ENCODE peak calls at places on chromosome 19, in ten cellular contexts. H is adrenal gland, C is uterus, Z is GM12891, R is IMR-90, S is tibial nerve, I is heart left ventricle, Q is lower leg skin, L is NB4, P is HepG2. D is an unnamed sample.

GRCh38 chr19:47417107-47417745 is 2.1 kb downstream of the MEIS3 start:
- DNase-seq in H (no peak), C (no peak), Z (no peak), R (no peak), S (no peak), I (no peak), Q (no peak), L (no peak), P (no peak), D (no peak)

GRCh38 chr19:13066231-13066630 is 36.4 kb downstream of the LYL1 start:
- DNase-seq in H (no peak), C (no peak), Z (no peak), R (no peak), S (no peak), I (no peak), Q (no peak), L (peak), P (no peak), D (no peak)

GRCh38 chr19:5386841-5387240 is 46.2 kb upstream of the PTPRS start:
- DNase-seq in H (no peak), C (no peak), Z (no peak), R (no peak), S (no peak), I (no peak), Q (no peak), L (no peak), P (no peak), D (no peak)

GRCh38 chr19:11642902-11643301 is 45.6 kb downstream of the ZNF627 start:
- DNase-seq in H (no peak), C (no peak), Z (no peak), R (no peak), S (no peak), I (no peak), Q (no peak), L (no peak), P (no peak), D (no peak)

GRCh38 chr19:16628984-16629691 is 1.1 kb upstream of the MED26 start:
- DNase-seq in H (peak), C (peak), Z (no peak), R (peak), S (peak), I (peak), Q (peak), L (no peak), P (no peak), D (no peak)

GRCh38 chr19:17727843-17728242 is 8.6 kb downstream of the MAP1S start:
- DNase-seq in H (no peak), C (no peak), Z (no peak), R (no peak), S (no peak), I (no peak), Q (no peak), L (no peak), P (no peak), D (no peak)

GRCh38 chr19:45542234-45542668 is 35.0 kb downstream of the VASP start:
- DNase-seq in H (no peak), C (no peak), Z (no peak), R (no peak), S (no peak), I (no peak), Q (no peak), L (peak), P (peak), D (no peak)

GRCh38 chr19:29805026-29805925 is 6.5 kb upstream of the CCNE1 start:
- DNase-seq in H (peak), C (no peak), Z (no peak), R (peak), S (no peak), I (no peak), Q (no peak), L (no peak), P (peak), D (no peak)

GRCh38 chr19:37997911-37998344 is 90.9 kb downstream of the SIPA1L3 start:
- DNase-seq in H (no peak), C (no peak), Z (no peak), R (peak), S (no peak), I (peak), Q (no peak), L (peak), P (no peak), D (no peak)

GRCh38 chr19:14149509-14149994 is 13.2 kb upstream of the ASF1B start:
- DNase-seq in H (no peak), C (peak), Z (peak), R (no peak), S (peak), I (peak), Q (peak), L (no peak), P (no peak), D (no peak)

GRCh38 chr19:2587001-2587719 is 111.2 kb downstream of the GADD45B start:
- DNase-seq in H (no peak), C (no peak), Z (no peak), R (peak), S (no peak), I (no peak), Q (no peak), L (peak), P (no peak), D (no peak)

GRCh38 chr19:15282311-15282705 is 50.0 kb downstream of the BRD4 start:
- DNase-seq in H (no peak), C (no peak), Z (no peak), R (no peak), S (no peak), I (no peak), Q (no peak), L (no peak), P (no peak), D (no peak)

GRCh38 chr19:16527971-16528521 is 14.2 kb downstream of the CHERP start:
- DNase-seq in H (no peak), C (no peak), Z (no peak), R (no peak), S (no peak), I (no peak), Q (no peak), L (peak), P (no peak), D (no peak)

GRCh38 chr19:6528544-6529121 is 2.2 kb upstream of the TNFSF9 start:
- DNase-seq in H (peak), C (no peak), Z (no peak), R (no peak), S (peak), I (peak), Q (peak), L (peak), P (peak), D (no peak)

GRCh38 chr19:17703823-17704463 is 15.3 kb upstream of the MAP1S start:
- DNase-seq in H (peak), C (no peak), Z (no peak), R (peak), S (peak), I (peak), Q (no peak), L (peak), P (peak), D (no peak)

GRCh38 chr19:31676271-31677004 is 327.2 kb upstream of the TSHZ3 start:
- DNase-seq in H (peak), C (no peak), Z (no peak), R (no peak), S (no peak), I (no peak), Q (no peak), L (peak), P (no peak), D (no peak)

GRCh38 chr19:47094557-47095517 is 18.7 kb downstream of the ZC3H4 start:
- DNase-seq in H (no peak), C (no peak), Z (no peak), R (no peak), S (no peak), I (no peak), Q (no peak), L (peak), P (peak), D (no peak)

GRCh38 chr19:35742121-35742724 is at the start of gene IGFLR1:
- DNase-seq in H (no peak), C (no peak), Z (peak), R (no peak), S (no peak), I (no peak), Q (peak), L (peak), P (no peak), D (no peak)

GRCh38 chr19:36939153-36939552 is 23.0 kb downstream of the ZNF568 start:
- DNase-seq in H (no peak), C (no peak), Z (no peak), R (no peak), S (no peak), I (no peak), Q (no peak), L (peak), P (no peak), D (no peak)

GRCh38 chr19:17075860-17076538 is 422 bp downstream of the MYO9B start:
- DNase-seq in H (no peak), C (peak), Z (no peak), R (peak), S (no peak), I (peak), Q (peak), L (peak), P (no peak), D (no peak)

GRCh38 chr19:17519967-17520366 is 8.5 kb downstream of the PGLS start:
- DNase-seq in H (no peak), C (no peak), Z (no peak), R (no peak), S (no peak), I (no peak), Q (no peak), L (no peak), P (no peak), D (no peak)

GRCh38 chr19:6020166-6020967 is 42.4 kb upstream of the RANBP3 start:
- DNase-seq in H (no peak), C (no peak), Z (no peak), R (no peak), S (no peak), I (no peak), Q (no peak), L (peak), P (peak), D (no peak)

GRCh38 chr19:52048604-52049493 is at the start of gene ZNF432:
- DNase-seq in H (peak), C (peak), Z (peak), R (peak), S (peak), I (peak), Q (peak), L (peak), P (peak), D (peak)
- TF ChIP-seq POLR2A in H (peak), C (peak), Z (peak), R (peak), S (peak), I (no peak), Q (no peak), L (no peak), P (peak), D (peak)

GRCh38 chr19:41848666-41849065 is 3.8 kb downstream of the DMRTC2 start:
- DNase-seq in H (no peak), C (no peak), Z (no peak), R (no peak), S (no peak), I (no peak), Q (no peak), L (no peak), P (no peak), D (no peak)

GRCh38 chr19:41851456-41851855 is 6.6 kb downstream of the DMRTC2 start:
- DNase-seq in H (no peak), C (no peak), Z (no peak), R (no peak), S (no peak), I (no peak), Q (no peak), L (no peak), P (no peak), D (no peak)

GRCh38 chr19:41847351-41848105 is 2.7 kb downstream of the DMRTC2 start:
- DNase-seq in H (no peak), C (no peak), Z (no peak), R (no peak), S (no peak), I (no peak), Q (no peak), L (no peak), P (no peak), D (no peak)

GRCh38 chr19:41850381-41850780 is 5.5 kb downstream of the DMRTC2 start:
- DNase-seq in H (no peak), C (no peak), Z (no peak), R (no peak), S (no peak), I (no peak), Q (no peak), L (no peak), P (no peak), D (no peak)

DNA sequence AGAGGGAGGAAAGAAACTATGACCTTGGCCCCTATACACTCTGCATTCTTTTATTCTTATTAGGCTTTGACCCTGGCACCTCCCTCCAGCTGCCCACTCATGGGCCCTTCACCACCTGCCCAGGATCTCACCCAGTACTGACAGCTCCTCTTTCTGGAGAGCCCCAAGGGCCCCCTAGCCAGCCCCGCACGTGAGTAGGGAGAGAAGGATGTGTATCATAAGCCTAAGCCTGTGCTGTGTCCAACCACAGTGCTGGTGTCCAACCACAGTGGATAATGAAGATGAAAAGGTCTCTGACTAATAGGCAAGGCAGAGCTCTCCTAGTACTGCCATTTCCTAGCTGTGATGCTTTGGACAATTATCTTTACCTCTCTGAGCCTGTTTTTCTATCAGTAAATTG is 4.2 kb downstream of the DMRTC2 start:
- DNase-seq in H (no peak), C (no peak), Z (no peak), R (no peak), S (no peak), I (no peak), Q (no peak), L (no peak), P (no peak), D (no peak)
- TF ChIP-seq POLR2A in H (no peak), C (no peak), Z (no peak), R (no peak), S (no peak), I (no peak), Q (no peak), L (no peak), P (no peak), D (no peak)

GRCh38 chr19:646798-647565 is 7.3 kb downstream of the FGF22 start:
- DNase-seq in H (no peak), C (no peak), Z (no peak), R (no peak), S (no peak), I (no peak), Q (no peak), L (no peak), P (no peak), D (no peak)
- TF ChIP-seq POLR2A in H (no peak), C (no peak), Z (no peak), R (no peak), S (no peak), I (no peak), Q (no peak), L (no peak), P (no peak), D (no peak)

GRCh38 chr19:55385749-55386514 is at the start of gene RPL28:
- DNase-seq in H (peak), C (peak), Z (peak), R (peak), S (peak), I (peak), Q (peak), L (peak), P (peak), D (peak)

GRCh38 chr19:55389386-55390317 is 3.9 kb downstream of the RPL28 start:
- DNase-seq in H (no peak), C (no peak), Z (no peak), R (no peak), S (no peak), I (no peak), Q (no peak), L (no peak), P (no peak), D (no peak)

GRCh38 chr19:55386515-55386947 is 799 bp downstream of the RPL28 start:
- DNase-seq in H (no peak), C (no peak), Z (no peak), R (no peak), S (no peak), I (no peak), Q (no peak), L (no peak), P (no peak), D (no peak)

GRCh38 chr19:55390461-55390880 is 4.7 kb downstream of the RPL28 start:
- DNase-seq in H (no peak), C (no peak), Z (no peak), R (no peak), S (no peak), I (no peak), Q (no peak), L (no peak), P (no peak), D (no peak)

DNA sequence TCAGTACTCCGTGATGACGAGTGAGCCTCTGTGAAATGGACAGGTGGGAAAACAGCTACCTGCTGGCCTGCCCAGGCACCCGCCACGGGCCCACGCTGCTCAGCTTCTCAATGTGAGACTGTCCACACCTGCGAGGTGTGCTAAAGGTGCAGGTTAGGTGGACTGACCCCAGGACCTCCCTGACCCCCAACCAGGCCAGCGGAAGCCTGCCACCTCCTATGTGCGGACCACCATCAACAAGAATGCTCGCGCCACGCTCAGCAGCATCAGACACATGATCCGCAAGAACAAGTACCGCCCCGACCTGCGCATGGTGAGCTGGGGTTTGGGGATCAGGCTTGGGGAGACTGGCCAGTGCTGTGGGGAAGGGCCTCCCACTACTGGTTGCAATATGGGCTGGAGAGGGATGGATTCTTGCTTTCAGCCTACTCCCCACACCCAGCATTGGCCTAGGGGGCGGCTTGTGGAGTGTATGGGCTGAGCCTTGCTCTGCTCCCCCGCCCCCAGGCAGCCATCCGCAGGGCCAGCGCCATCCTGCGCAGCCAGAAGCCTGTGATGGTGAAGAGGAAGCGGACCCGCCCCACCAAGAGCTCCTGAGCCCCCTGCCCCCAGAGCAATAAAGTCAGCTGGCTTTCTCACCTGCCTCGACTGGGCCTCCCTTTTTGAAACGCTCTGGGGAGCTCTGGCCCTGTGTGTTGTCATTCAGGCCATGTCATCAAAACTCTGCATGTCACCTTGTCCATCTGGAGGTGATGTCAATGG is 2.2 kb downstream of the RPL28 start:
- DNase-seq in H (no peak), C (no peak), Z (no peak), R (no peak), S (no peak), I (no peak), Q (no peak), L (no peak), P (no peak), D (no peak)
- TF ChIP-seq POLR2A in H (no peak), C (no peak), Z (no peak), R (no peak), S (no peak), I (no peak), Q (no peak), L (no peak), P (no peak), D (no peak)

GRCh38 chr19:8561071-8561764 is 16.0 kb downstream of the MYO1F start:
- DNase-seq in H (no peak), C (no peak), Z (no peak), R (no peak), S (no peak), I (no peak), Q (no peak), L (no peak), P (no peak), D (no peak)
- TF ChIP-seq POLR2A in H (no peak), C (no peak), Z (no peak), R (no peak), S (no peak), I (no peak), Q (no peak), L (no peak), P (no peak), D (no peak)

GRCh38 chr19:662207-662961 is 630 bp downstream of the RNF126 start:
- DNase-seq in H (peak), C (no peak), Z (no peak), R (peak), S (no peak), I (peak), Q (no peak), L (peak), P (peak), D (no peak)

GRCh38 chr19:664913-665443 is 2.0 kb upstream of the RNF126 start:
- DNase-seq in H (peak), C (peak), Z (peak), R (peak), S (peak), I (peak), Q (peak), L (peak), P (peak), D (no peak)

GRCh38 chr19:661427-662196 is 1.4 kb downstream of the RNF126 start:
- DNase-seq in H (no peak), C (no peak), Z (peak), R (no peak), S (no peak), I (peak), Q (no peak), L (peak), P (no peak), D (no peak)

GRCh38 chr19:663682-664117 is 686 bp upstream of the RNF126 start:
- DNase-seq in H (no peak), C (no peak), Z (no peak), R (no peak), S (no peak), I (no peak), Q (no peak), L (no peak), P (no peak), D (no peak)

GRCh38 chr19:662962-663681 is at the start of gene RNF126:
- DNase-seq in H (peak), C (peak), Z (peak), R (peak), S (peak), I (peak), Q (peak), L (peak), P (peak), D (peak)
- TF ChIP-seq POLR2A in H (peak), C (peak), Z (peak), R (peak), S (peak), I (no peak), Q (no peak), L (peak), P (peak), D (peak)